ENCODE peak calls at places on chromosomes 3 and 15, in five cellular contexts. One of them, this sample, is unnamed.

GRCh38 chr3:11910971-11911531 is 64.4 kb upstream of the TAMM41 start:
- DNase-seq in dorsolateral prefrontal cortex: no peak
- DNase-seq in amniotic stem cell: no peak
- DNase-seq in nephron progenitor cell: no peak
- DNase-seq in cardiac muscle cell: no peak
- DNase-seq in this sample: peak; percentile 57

GRCh38 chr3:77686560-77686959 is 646.7 kb downstream of the ROBO2 start:
- DNase-seq in dorsolateral prefrontal cortex: no peak
- DNase-seq in nephron progenitor cell: no peak
- DNase-seq in amniotic stem cell: no peak
- DNase-seq in cardiac muscle cell: peak; percentile 10
- DNase-seq in this sample: no peak

GRCh38 chr15:40847225-40847961 is 3.5 kb downstream of the SPINT1 start:
- DNase-seq in amniotic stem cell: no peak
- DNase-seq in nephron progenitor cell: peak; percentile 69
- DNase-seq in cardiac muscle cell: peak; percentile 76
- DNase-seq in dorsolateral prefrontal cortex: no peak
- DNase-seq in this sample: peak; percentile 51

GRCh38 chr15:60384526-60385127 is 13.2 kb downstream of the ANXA2 start:
- DNase-seq in amniotic stem cell: no peak
- DNase-seq in dorsolateral prefrontal cortex: no peak
- DNase-seq in cardiac muscle cell: no peak
- DNase-seq in nephron progenitor cell: no peak
- DNase-seq in this sample: no peak

GRCh38 chr3:30368978-30369377 is 237.4 kb upstream of the TGFBR2 start:
- DNase-seq in amniotic stem cell: no peak
- DNase-seq in nephron progenitor cell: no peak
- DNase-seq in cardiac muscle cell: no peak
- DNase-seq in dorsolateral prefrontal cortex: no peak
- DNase-seq in this sample: no peak

GRCh38 chr15:92864127-92864814 is 35.9 kb upstream of the CHD2 start:
- DNase-seq in dorsolateral prefrontal cortex: no peak
- DNase-seq in cardiac muscle cell: no peak
- DNase-seq in nephron progenitor cell: no peak
- DNase-seq in amniotic stem cell: no peak
- DNase-seq in this sample: no peak

GRCh38 chr15:92617197-92618037 is 38.2 kb downstream of the FAM174B start:
- DNase-seq in cardiac muscle cell: peak; percentile 48
- DNase-seq in dorsolateral prefrontal cortex: no peak
- DNase-seq in amniotic stem cell: no peak
- DNase-seq in nephron progenitor cell: no peak
- DNase-seq in this sample: peak; percentile 79

GRCh38 chr15:82021021-82021420 is 24.8 kb downstream of the MEX3B start:
- DNase-seq in amniotic stem cell: no peak
- DNase-seq in dorsolateral prefrontal cortex: no peak
- DNase-seq in nephron progenitor cell: no peak
- DNase-seq in cardiac muscle cell: no peak
- DNase-seq in this sample: no peak

GRCh38 chr3:161221881-161222600 is 930 bp downstream of the NMD3 start:
- DNase-seq in amniotic stem cell: no peak
- DNase-seq in nephron progenitor cell: peak; percentile 10
- DNase-seq in cardiac muscle cell: peak; percentile 9
- DNase-seq in dorsolateral prefrontal cortex: no peak
- DNase-seq in this sample: peak; percentile 37

GRCh38 chr3:117863146-117863545 is 1153.6 kb downstream of the TUSC7 start:
- DNase-seq in nephron progenitor cell: no peak
- DNase-seq in dorsolateral prefrontal cortex: no peak
- DNase-seq in cardiac muscle cell: no peak
- DNase-seq in amniotic stem cell: no peak
- DNase-seq in this sample: no peak

GRCh38 chr15:36313021-36313420 is 266.4 kb upstream of the CDIN1 start:
- DNase-seq in nephron progenitor cell: no peak
- DNase-seq in amniotic stem cell: no peak
- DNase-seq in cardiac muscle cell: no peak
- DNase-seq in dorsolateral prefrontal cortex: no peak
- DNase-seq in this sample: no peak

This sample was measured in SK-N-SH.